ENCODE peak calls at places on chromosome 22, in ten cellular contexts. One of them, this sample, is unnamed.

GRCh38 chr22:25447067-25447688 is 117.3 kb upstream of the GRK3 start:
- DNase-seq in bronchial epithelial cell: no peak
- DNase-seq in ovary: no peak
- DNase-seq in right atrium auricular region: no peak
- DNase-seq in AG04450: no peak
- DNase-seq in IMR-90: no peak
- DNase-seq in GM12878: no peak
- DNase-seq in tibial nerve: no peak
- DNase-seq in lower lobe of right lung: no peak
- DNase-seq in prostate gland: no peak
- DNase-seq in this sample: peak

GRCh38 chr22:47859891-47860290 is 1097.4 kb downstream of the TBC1D22A start:
- DNase-seq in bronchial epithelial cell: no peak
- DNase-seq in ovary: no peak
- DNase-seq in right atrium auricular region: no peak
- DNase-seq in AG04450: no peak
- DNase-seq in IMR-90: no peak
- DNase-seq in GM12878: no peak
- DNase-seq in tibial nerve: no peak
- DNase-seq in lower lobe of right lung: no peak
- DNase-seq in prostate gland: no peak
- DNase-seq in this sample: no peak

GRCh38 chr22:28051787-28052356 is 132.8 kb upstream of the PITPNB start:
- DNase-seq in bronchial epithelial cell: peak
- DNase-seq in ovary: peak
- DNase-seq in right atrium auricular region: peak
- DNase-seq in AG04450: no peak
- DNase-seq in IMR-90: peak
- DNase-seq in GM12878: no peak
- DNase-seq in tibial nerve: peak
- DNase-seq in lower lobe of right lung: no peak
- DNase-seq in prostate gland: peak
- DNase-seq in this sample: no peak

GRCh38 chr22:24583221-24583971 is 9.5 kb downstream of the LRRC75B start:
- DNase-seq in bronchial epithelial cell: no peak
- DNase-seq in ovary: no peak
- DNase-seq in right atrium auricular region: no peak
- DNase-seq in AG04450: no peak
- DNase-seq in IMR-90: peak
- DNase-seq in GM12878: no peak
- DNase-seq in tibial nerve: no peak
- DNase-seq in lower lobe of right lung: no peak
- DNase-seq in prostate gland: no peak
- DNase-seq in this sample: no peak

GRCh38 chr22:39664485-39665200 is 94.1 kb downstream of the CACNA1I start:
- DNase-seq in bronchial epithelial cell: no peak
- DNase-seq in ovary: no peak
- DNase-seq in right atrium auricular region: no peak
- DNase-seq in AG04450: no peak
- DNase-seq in IMR-90: no peak
- DNase-seq in GM12878: no peak
- DNase-seq in tibial nerve: no peak
- DNase-seq in lower lobe of right lung: no peak
- DNase-seq in prostate gland: no peak
- DNase-seq in this sample: no peak

GRCh38 chr22:26585104-26585790 is 4.7 kb downstream of the TPST2 start:
- DNase-seq in bronchial epithelial cell: peak
- DNase-seq in ovary: peak
- DNase-seq in right atrium auricular region: peak
- DNase-seq in AG04450: no peak
- DNase-seq in IMR-90: peak
- DNase-seq in GM12878: no peak
- DNase-seq in tibial nerve: no peak
- DNase-seq in lower lobe of right lung: peak
- DNase-seq in prostate gland: no peak
- DNase-seq in this sample: no peak

GRCh38 chr22:29308148-29308790 is 1.8 kb downstream of the GAS2L1 start:
- DNase-seq in bronchial epithelial cell: no peak
- DNase-seq in ovary: peak
- DNase-seq in right atrium auricular region: no peak
- DNase-seq in AG04450: no peak
- DNase-seq in IMR-90: no peak
- DNase-seq in GM12878: no peak
- DNase-seq in tibial nerve: no peak
- DNase-seq in lower lobe of right lung: no peak
- DNase-seq in prostate gland: no peak
- DNase-seq in this sample: no peak

GRCh38 chr22:22507743-22508273 is 734 bp downstream of the ZNF280B start:
- DNase-seq in bronchial epithelial cell: no peak
- DNase-seq in ovary: no peak
- DNase-seq in right atrium auricular region: no peak
- DNase-seq in AG04450: no peak
- DNase-seq in IMR-90: no peak
- DNase-seq in GM12878: no peak
- DNase-seq in tibial nerve: no peak
- DNase-seq in lower lobe of right lung: no peak
- DNase-seq in prostate gland: no peak
- DNase-seq in this sample: no peak

GRCh38 chr22:46054878-46055158 is 77.9 kb upstream of the WNT7B start:
- DNase-seq in bronchial epithelial cell: no peak
- DNase-seq in ovary: no peak
- DNase-seq in right atrium auricular region: no peak
- DNase-seq in AG04450: no peak
- DNase-seq in IMR-90: no peak
- DNase-seq in GM12878: no peak
- DNase-seq in tibial nerve: peak
- DNase-seq in lower lobe of right lung: peak
- DNase-seq in prostate gland: no peak
- DNase-seq in this sample: no peak

GRCh38 chr22:46052801-46053562 is 76.0 kb upstream of the WNT7B start:
- DNase-seq in bronchial epithelial cell: no peak
- DNase-seq in ovary: peak
- DNase-seq in right atrium auricular region: no peak
- DNase-seq in AG04450: no peak
- DNase-seq in IMR-90: no peak
- DNase-seq in GM12878: no peak
- DNase-seq in tibial nerve: peak
- DNase-seq in lower lobe of right lung: peak
- DNase-seq in prostate gland: no peak
- DNase-seq in this sample: no peak

GRCh38 chr22:46054091-46054877 is 77.3 kb upstream of the WNT7B start:
- DNase-seq in bronchial epithelial cell: no peak
- DNase-seq in ovary: peak
- DNase-seq in right atrium auricular region: no peak
- DNase-seq in AG04450: no peak
- DNase-seq in IMR-90: peak
- DNase-seq in GM12878: no peak
- DNase-seq in tibial nerve: peak
- DNase-seq in lower lobe of right lung: peak
- DNase-seq in prostate gland: no peak
- DNase-seq in this sample: no peak

GRCh38 chr22:46052331-46052771 is 75.4 kb upstream of the WNT7B start:
- DNase-seq in bronchial epithelial cell: no peak
- DNase-seq in ovary: peak
- DNase-seq in right atrium auricular region: no peak
- DNase-seq in AG04450: no peak
- DNase-seq in IMR-90: no peak
- DNase-seq in GM12878: no peak
- DNase-seq in tibial nerve: peak
- DNase-seq in lower lobe of right lung: peak
- DNase-seq in prostate gland: no peak
- DNase-seq in this sample: no peak

DNA sequence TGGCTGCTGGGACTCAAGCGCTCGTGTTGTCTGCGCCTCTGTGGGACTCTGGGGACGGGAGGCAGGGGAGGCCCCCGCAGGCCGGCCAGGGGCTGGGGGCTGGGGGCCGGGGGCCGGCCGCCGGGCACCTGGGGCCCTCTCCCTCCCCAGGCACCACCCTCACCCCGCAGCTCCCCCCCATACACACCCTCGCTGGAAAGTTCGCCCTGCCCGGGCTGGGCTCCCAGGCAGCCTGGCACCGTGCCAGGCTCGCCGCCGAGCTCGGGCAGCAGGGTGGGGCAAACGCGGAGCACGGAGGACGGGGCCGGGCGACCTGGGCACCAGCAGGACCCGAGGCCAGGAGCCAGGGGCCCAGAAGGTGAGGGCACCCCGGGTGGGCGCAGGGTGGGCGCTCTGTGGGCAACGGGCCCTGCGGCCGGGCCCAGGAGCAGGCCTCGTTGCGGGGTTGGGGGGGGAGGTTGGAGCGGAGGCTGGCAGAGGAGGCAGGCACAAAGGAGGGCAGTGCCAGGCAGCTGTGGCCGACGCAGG is 76.7 kb upstream of the WNT7B start:
- DNase-seq in bronchial epithelial cell: no peak
- DNase-seq in ovary: peak
- DNase-seq in right atrium auricular region: no peak
- DNase-seq in AG04450: no peak
- DNase-seq in IMR-90: peak
- DNase-seq in GM12878: no peak
- DNase-seq in tibial nerve: peak
- DNase-seq in lower lobe of right lung: peak
- DNase-seq in prostate gland: peak
- DNase-seq in this sample: no peak
- H3K4me3 ChIP-seq in bronchial epithelial cell: peak
- H3K4me3 ChIP-seq in ovary: peak
- H3K4me3 ChIP-seq in right atrium auricular region: peak
- H3K4me3 ChIP-seq in AG04450: peak
- H3K4me3 ChIP-seq in IMR-90: peak
- H3K4me3 ChIP-seq in GM12878: peak
- H3K4me3 ChIP-seq in tibial nerve: peak
- H3K4me3 ChIP-seq in lower lobe of right lung: peak
- H3K4me3 ChIP-seq in prostate gland: peak
- H3K4me3 ChIP-seq in this sample: peak

DNA sequence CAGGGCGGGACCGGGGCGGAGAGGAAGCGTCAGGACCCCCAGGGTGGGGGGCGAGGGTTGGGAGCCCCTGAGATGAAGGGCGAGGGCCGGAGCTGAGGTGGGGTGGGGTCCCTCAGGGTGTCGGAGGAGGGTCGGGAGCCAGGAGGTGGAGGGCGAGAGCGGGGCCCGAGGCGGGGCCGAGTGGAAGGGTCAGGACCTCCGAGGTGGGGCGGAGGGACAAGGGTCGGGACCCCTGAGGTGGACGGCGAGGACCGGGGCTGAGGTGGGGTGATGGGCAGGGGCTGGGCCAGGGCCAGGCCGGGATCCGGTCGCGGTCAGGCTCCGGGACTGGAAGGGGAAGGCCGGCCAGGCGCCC is 409 bp downstream of the SMC1B start:
- DNase-seq in bronchial epithelial cell: no peak
- DNase-seq in ovary: no peak
- DNase-seq in right atrium auricular region: no peak
- DNase-seq in AG04450: no peak
- DNase-seq in IMR-90: no peak
- DNase-seq in GM12878: no peak
- DNase-seq in tibial nerve: no peak
- DNase-seq in lower lobe of right lung: no peak
- DNase-seq in prostate gland: no peak
- DNase-seq in this sample: no peak
- H3K4me3 ChIP-seq in bronchial epithelial cell: peak
- H3K4me3 ChIP-seq in ovary: no peak
- H3K4me3 ChIP-seq in right atrium auricular region: peak
- H3K4me3 ChIP-seq in AG04450: no peak
- H3K4me3 ChIP-seq in IMR-90: no peak
- H3K4me3 ChIP-seq in GM12878: no peak
- H3K4me3 ChIP-seq in tibial nerve: no peak
- H3K4me3 ChIP-seq in lower lobe of right lung: peak
- H3K4me3 ChIP-seq in prostate gland: no peak
- H3K4me3 ChIP-seq in this sample: peak

GRCh38 chr22:50296658-50297490 is 10.6 kb downstream of the PLXNB2 start:
- DNase-seq in bronchial epithelial cell: no peak
- DNase-seq in ovary: peak
- DNase-seq in right atrium auricular region: no peak
- DNase-seq in AG04450: no peak
- DNase-seq in IMR-90: no peak
- DNase-seq in GM12878: no peak
- DNase-seq in tibial nerve: no peak
- DNase-seq in lower lobe of right lung: no peak
- DNase-seq in prostate gland: no peak
- DNase-seq in this sample: no peak

GRCh38 chr22:50298266-50298637 is 9.2 kb downstream of the PLXNB2 start:
- DNase-seq in bronchial epithelial cell: no peak
- DNase-seq in ovary: no peak
- DNase-seq in right atrium auricular region: no peak
- DNase-seq in AG04450: no peak
- DNase-seq in IMR-90: no peak
- DNase-seq in GM12878: no peak
- DNase-seq in tibial nerve: no peak
- DNase-seq in lower lobe of right lung: no peak
- DNase-seq in prostate gland: no peak
- DNase-seq in this sample: no peak

GRCh38 chr22:50299724-50300619 is 7.5 kb downstream of the PLXNB2 start:
- DNase-seq in bronchial epithelial cell: no peak
- DNase-seq in ovary: no peak
- DNase-seq in right atrium auricular region: no peak
- DNase-seq in AG04450: no peak
- DNase-seq in IMR-90: no peak
- DNase-seq in GM12878: no peak
- DNase-seq in tibial nerve: no peak
- DNase-seq in lower lobe of right lung: no peak
- DNase-seq in prostate gland: no peak
- DNase-seq in this sample: no peak

GRCh38 chr22:50298937-50299656 is 8.3 kb downstream of the PLXNB2 start:
- DNase-seq in bronchial epithelial cell: no peak
- DNase-seq in ovary: no peak
- DNase-seq in right atrium auricular region: no peak
- DNase-seq in AG04450: no peak
- DNase-seq in IMR-90: peak
- DNase-seq in GM12878: no peak
- DNase-seq in tibial nerve: no peak
- DNase-seq in lower lobe of right lung: no peak
- DNase-seq in prostate gland: no peak
- DNase-seq in this sample: no peak

GRCh38 chr22:50297510-50298265 is 9.8 kb downstream of the PLXNB2 start:
- DNase-seq in bronchial epithelial cell: no peak
- DNase-seq in ovary: no peak
- DNase-seq in right atrium auricular region: no peak
- DNase-seq in AG04450: no peak
- DNase-seq in IMR-90: no peak
- DNase-seq in GM12878: no peak
- DNase-seq in tibial nerve: no peak
- DNase-seq in lower lobe of right lung: no peak
- DNase-seq in prostate gland: no peak
- DNase-seq in this sample: no peak
- H3K4me3 ChIP-seq in bronchial epithelial cell: no peak
- H3K4me3 ChIP-seq in ovary: no peak
- H3K4me3 ChIP-seq in right atrium auricular region: no peak
- H3K4me3 ChIP-seq in AG04450: no peak
- H3K4me3 ChIP-seq in IMR-90: no peak
- H3K4me3 ChIP-seq in GM12878: no peak
- H3K4me3 ChIP-seq in tibial nerve: no peak
- H3K4me3 ChIP-seq in lower lobe of right lung: no peak
- H3K4me3 ChIP-seq in prostate gland: no peak
- H3K4me3 ChIP-seq in this sample: no peak

DNA sequence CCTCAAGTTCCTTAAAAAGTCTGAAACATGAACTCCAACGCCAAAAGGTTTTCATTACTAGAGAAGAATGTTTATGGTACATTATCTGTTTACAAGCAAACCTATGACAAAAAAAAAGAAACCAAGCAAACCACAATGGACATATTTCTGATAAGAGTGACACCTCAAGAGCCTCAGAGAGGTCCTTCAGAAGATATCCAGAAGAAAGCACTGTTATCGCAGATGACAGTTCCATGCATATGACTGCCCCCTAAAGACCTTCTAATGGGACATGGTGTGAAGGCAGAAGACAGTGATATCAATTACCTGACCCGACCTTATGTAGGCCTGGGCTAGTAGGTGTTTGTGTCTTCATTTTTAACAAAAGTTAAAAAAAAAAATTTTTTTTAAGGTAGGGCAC is 3.1 kb downstream of the HDHD5 start:
- DNase-seq in bronchial epithelial cell: no peak
- DNase-seq in ovary: no peak
- DNase-seq in right atrium auricular region: no peak
- DNase-seq in AG04450: no peak
- DNase-seq in IMR-90: no peak
- DNase-seq in GM12878: no peak
- DNase-seq in tibial nerve: no peak
- DNase-seq in lower lobe of right lung: no peak
- DNase-seq in prostate gland: no peak
- DNase-seq in this sample: no peak
- H3K4me3 ChIP-seq in bronchial epithelial cell: no peak
- H3K4me3 ChIP-seq in ovary: no peak
- H3K4me3 ChIP-seq in right atrium auricular region: no peak
- H3K4me3 ChIP-seq in AG04450: no peak
- H3K4me3 ChIP-seq in IMR-90: no peak
- H3K4me3 ChIP-seq in GM12878: peak
- H3K4me3 ChIP-seq in tibial nerve: no peak
- H3K4me3 ChIP-seq in lower lobe of right lung: no peak
- H3K4me3 ChIP-seq in prostate gland: no peak
- H3K4me3 ChIP-seq in this sample: no peak